ENCODE peak calls at places on chromosome 15, in seven cellular contexts. One of them, this sample, is unnamed. For H3K36me3, the result is how much of the 10 kb centered on the place peaks cover.

GRCh38 chr15:62067448-62068044 is 769 bp downstream of the C2CD4A start:
- ATAC-seq in heart left ventricle: peak
- ATAC-seq in heart right ventricle: peak
- ATAC-seq in GM12878: peak
- ATAC-seq in DND-41: no peak
- ATAC-seq in GM23338: peak
- ATAC-seq in body of pancreas: peak
- ATAC-seq in this sample: peak

GRCh38 chr15:88649286-88649733 is 10.5 kb downstream of the ISG20 start:
- ATAC-seq in heart left ventricle: peak
- ATAC-seq in heart right ventricle: peak
- ATAC-seq in GM12878: peak
- ATAC-seq in DND-41: no peak
- ATAC-seq in GM23338: no peak
- ATAC-seq in body of pancreas: no peak
- ATAC-seq in this sample: peak

GRCh38 chr15:64249842-64250575 is 87.2 kb upstream of the PPIB start:
- ATAC-seq in heart left ventricle: no peak
- ATAC-seq in heart right ventricle: no peak
- ATAC-seq in GM12878: no peak
- ATAC-seq in DND-41: no peak
- ATAC-seq in GM23338: no peak
- ATAC-seq in body of pancreas: no peak
- ATAC-seq in this sample: no peak

GRCh38 chr15:39365161-39365560 is 215.7 kb upstream of the THBS1 start:
- ATAC-seq in heart left ventricle: no peak
- ATAC-seq in heart right ventricle: no peak
- ATAC-seq in GM12878: no peak
- ATAC-seq in DND-41: no peak
- ATAC-seq in GM23338: no peak
- ATAC-seq in body of pancreas: no peak
- ATAC-seq in this sample: no peak

GRCh38 chr15:48366574-48367312 is 35.5 kb downstream of the DUT start:
- ATAC-seq in heart left ventricle: peak
- ATAC-seq in heart right ventricle: no peak
- ATAC-seq in GM12878: no peak
- ATAC-seq in DND-41: no peak
- ATAC-seq in GM23338: no peak
- ATAC-seq in body of pancreas: no peak
- ATAC-seq in this sample: no peak

GRCh38 chr15:43230640-43231115 is 9.9 kb upstream of the EPB42 start:
- ATAC-seq in heart left ventricle: no peak
- ATAC-seq in heart right ventricle: no peak
- ATAC-seq in GM12878: no peak
- ATAC-seq in DND-41: no peak
- ATAC-seq in GM23338: no peak
- ATAC-seq in body of pancreas: peak
- ATAC-seq in this sample: peak

GRCh38 chr15:83380682-83381081 is 66.5 kb upstream of the SH3GL3 start:
- ATAC-seq in heart left ventricle: peak
- ATAC-seq in heart right ventricle: peak
- ATAC-seq in GM12878: peak
- ATAC-seq in DND-41: no peak
- ATAC-seq in GM23338: no peak
- ATAC-seq in body of pancreas: peak
- ATAC-seq in this sample: no peak

GRCh38 chr15:75037685-75038084 is 14.3 kb downstream of the PPCDC start:
- ATAC-seq in heart left ventricle: no peak
- ATAC-seq in heart right ventricle: no peak
- ATAC-seq in GM12878: peak
- ATAC-seq in DND-41: no peak
- ATAC-seq in GM23338: no peak
- ATAC-seq in body of pancreas: no peak
- ATAC-seq in this sample: no peak

GRCh38 chr15:92891533-92892200 is 8.5 kb upstream of the CHD2 start:
- ATAC-seq in heart left ventricle: no peak
- ATAC-seq in heart right ventricle: no peak
- ATAC-seq in GM12878: peak
- ATAC-seq in DND-41: no peak
- ATAC-seq in GM23338: no peak
- ATAC-seq in body of pancreas: no peak
- ATAC-seq in this sample: no peak

DNA sequence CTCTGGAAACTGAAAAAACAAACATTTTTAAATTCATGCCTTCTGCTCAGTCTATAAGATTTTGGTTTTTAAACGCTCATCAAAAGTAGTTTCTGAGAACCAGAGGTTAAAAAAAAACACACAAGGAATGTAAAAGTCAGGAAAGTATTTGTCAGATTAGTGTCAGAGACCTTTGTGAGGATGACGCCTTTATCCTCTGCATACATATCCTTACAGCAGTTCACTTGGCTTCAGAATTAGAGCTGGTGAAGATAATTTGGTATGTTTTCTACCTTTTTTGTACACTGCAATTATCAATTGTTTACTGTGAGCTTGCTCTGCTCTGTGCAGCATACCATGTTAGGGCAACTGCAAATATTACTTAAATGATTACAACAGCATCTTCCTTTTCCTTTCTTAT is 8.3 kb downstream of the PRTG start:
- ATAC-seq in heart left ventricle: no peak
- ATAC-seq in heart right ventricle: no peak
- ATAC-seq in GM12878: no peak
- ATAC-seq in DND-41: no peak
- ATAC-seq in GM23338: no peak
- ATAC-seq in body of pancreas: no peak
- ATAC-seq in this sample: no peak
- H3K27ac ChIP-seq in heart left ventricle: no peak
- H3K27ac ChIP-seq in heart right ventricle: no peak
- H3K27ac ChIP-seq in GM12878: no peak
- H3K27ac ChIP-seq in DND-41: no peak
- H3K27ac ChIP-seq in GM23338: no peak
- H3K27ac ChIP-seq in body of pancreas: no peak
- H3K27ac ChIP-seq in this sample: no peak

GRCh38 chr15:34900748-34901147 is 68.8 kb downstream of the AQR start:
- ATAC-seq in heart left ventricle: peak
- ATAC-seq in heart right ventricle: peak
- ATAC-seq in GM12878: no peak
- ATAC-seq in DND-41: no peak
- ATAC-seq in GM23338: no peak
- ATAC-seq in body of pancreas: no peak
- ATAC-seq in this sample: peak

GRCh38 chr15:34904527-34904926 is 65.0 kb downstream of the AQR start:
- ATAC-seq in heart left ventricle: no peak
- ATAC-seq in heart right ventricle: no peak
- ATAC-seq in GM12878: no peak
- ATAC-seq in DND-41: no peak
- ATAC-seq in GM23338: no peak
- ATAC-seq in body of pancreas: no peak
- ATAC-seq in this sample: no peak

GRCh38 chr15:34905047-34905446 is 64.5 kb downstream of the AQR start:
- ATAC-seq in heart left ventricle: no peak
- ATAC-seq in heart right ventricle: no peak
- ATAC-seq in GM12878: no peak
- ATAC-seq in DND-41: no peak
- ATAC-seq in GM23338: no peak
- ATAC-seq in body of pancreas: no peak
- ATAC-seq in this sample: no peak
- H3K36me3 ChIP-seq in heart left ventricle: under half
- H3K36me3 ChIP-seq in heart right ventricle: under half
- H3K36me3 ChIP-seq in GM12878: under half
- H3K36me3 ChIP-seq in DND-41: half or more
- H3K36me3 ChIP-seq in GM23338: under half
- H3K36me3 ChIP-seq in body of pancreas: under half
- H3K36me3 ChIP-seq in this sample: under half

GRCh38 chr15:25427861-25428260 is 11.0 kb downstream of the UBE3A start:
- ATAC-seq in heart left ventricle: peak
- ATAC-seq in heart right ventricle: no peak
- ATAC-seq in GM12878: no peak
- ATAC-seq in DND-41: no peak
- ATAC-seq in GM23338: no peak
- ATAC-seq in body of pancreas: no peak
- ATAC-seq in this sample: no peak
- H3K27ac ChIP-seq in heart left ventricle: no peak
- H3K27ac ChIP-seq in heart right ventricle: no peak
- H3K27ac ChIP-seq in GM12878: no peak
- H3K27ac ChIP-seq in DND-41: no peak
- H3K27ac ChIP-seq in GM23338: no peak
- H3K27ac ChIP-seq in body of pancreas: no peak
- H3K27ac ChIP-seq in this sample: no peak

GRCh38 chr15:90911302-90911623 is 8.2 kb downstream of the MAN2A2 start:
- ATAC-seq in heart left ventricle: no peak
- ATAC-seq in heart right ventricle: no peak
- ATAC-seq in GM12878: no peak
- ATAC-seq in DND-41: no peak
- ATAC-seq in GM23338: no peak
- ATAC-seq in body of pancreas: no peak
- ATAC-seq in this sample: no peak
- H3K36me3 ChIP-seq in heart left ventricle: half or more
- H3K36me3 ChIP-seq in heart right ventricle: under half
- H3K36me3 ChIP-seq in GM12878: under half
- H3K36me3 ChIP-seq in DND-41: half or more
- H3K36me3 ChIP-seq in GM23338: under half
- H3K36me3 ChIP-seq in body of pancreas: half or more
- H3K36me3 ChIP-seq in this sample: under half

DNA sequence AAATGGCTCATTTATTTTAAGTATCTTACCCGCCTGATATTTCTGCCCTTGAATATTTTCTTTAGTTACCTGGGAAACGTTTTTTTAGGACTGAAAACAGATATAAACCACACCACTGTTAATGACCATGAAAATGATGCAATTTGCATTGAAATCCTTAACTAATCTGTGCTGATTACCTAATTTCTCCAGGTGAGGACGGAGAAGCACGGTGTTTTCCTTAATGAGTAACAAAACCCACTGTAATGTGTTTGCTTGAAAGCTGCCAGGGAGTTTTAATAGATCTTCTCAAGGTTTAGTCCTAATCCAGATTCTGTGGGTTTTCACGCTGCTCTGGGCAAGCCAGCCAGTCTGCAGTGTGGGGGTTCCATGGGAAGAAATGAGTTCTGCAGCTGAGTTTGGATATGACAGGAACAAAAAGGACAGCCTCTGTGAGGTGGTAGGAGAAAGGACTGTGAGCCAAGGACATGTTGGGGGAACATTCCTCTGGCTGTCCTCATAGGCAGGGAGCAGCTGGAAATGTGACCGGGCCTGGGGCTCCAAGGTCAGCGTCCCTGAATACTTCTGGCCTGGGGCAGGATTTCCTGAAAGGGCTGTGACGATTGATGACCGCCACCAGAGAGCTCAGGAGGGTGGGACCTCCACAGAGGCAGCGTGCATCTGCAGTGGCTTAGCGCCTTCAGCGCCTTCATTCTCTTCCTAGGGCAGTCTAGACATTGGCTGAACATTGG is 18.6 kb downstream of the THSD4 start:
- ATAC-seq in heart left ventricle: peak
- ATAC-seq in heart right ventricle: peak
- ATAC-seq in GM12878: no peak
- ATAC-seq in DND-41: no peak
- ATAC-seq in GM23338: no peak
- ATAC-seq in body of pancreas: peak
- ATAC-seq in this sample: no peak
- H3K27ac ChIP-seq in heart left ventricle: peak
- H3K27ac ChIP-seq in heart right ventricle: peak
- H3K27ac ChIP-seq in GM12878: no peak
- H3K27ac ChIP-seq in DND-41: no peak
- H3K27ac ChIP-seq in GM23338: no peak
- H3K27ac ChIP-seq in body of pancreas: peak
- H3K27ac ChIP-seq in this sample: no peak

GRCh38 chr15:84772031-84772430 is 23.6 kb downstream of the ZNF592 start:
- ATAC-seq in heart left ventricle: no peak
- ATAC-seq in heart right ventricle: no peak
- ATAC-seq in GM12878: no peak
- ATAC-seq in DND-41: no peak
- ATAC-seq in GM23338: no peak
- ATAC-seq in body of pancreas: no peak
- ATAC-seq in this sample: no peak
- H3K36me3 ChIP-seq in heart left ventricle: under half
- H3K36me3 ChIP-seq in heart right ventricle: under half
- H3K36me3 ChIP-seq in GM12878: under half
- H3K36me3 ChIP-seq in DND-41: under half
- H3K36me3 ChIP-seq in GM23338: under half
- H3K36me3 ChIP-seq in body of pancreas: under half
- H3K36me3 ChIP-seq in this sample: under half

GRCh38 chr15:79970921-79971434 is at the start of gene BCL2A1:
- ATAC-seq in heart left ventricle: peak
- ATAC-seq in heart right ventricle: peak
- ATAC-seq in GM12878: peak
- ATAC-seq in DND-41: no peak
- ATAC-seq in GM23338: no peak
- ATAC-seq in body of pancreas: no peak
- ATAC-seq in this sample: peak
- H3K27ac ChIP-seq in heart left ventricle: no peak
- H3K27ac ChIP-seq in heart right ventricle: no peak
- H3K27ac ChIP-seq in GM12878: peak
- H3K27ac ChIP-seq in DND-41: no peak
- H3K27ac ChIP-seq in GM23338: no peak
- H3K27ac ChIP-seq in body of pancreas: no peak
- H3K27ac ChIP-seq in this sample: no peak

GRCh38 chr15:22846073-22846472 is 7.6 kb downstream of the NIPA2 start:
- ATAC-seq in heart left ventricle: no peak
- ATAC-seq in heart right ventricle: no peak
- ATAC-seq in GM12878: no peak
- ATAC-seq in DND-41: no peak
- ATAC-seq in GM23338: no peak
- ATAC-seq in body of pancreas: no peak
- ATAC-seq in this sample: no peak
- H3K36me3 ChIP-seq in heart left ventricle: under half
- H3K36me3 ChIP-seq in heart right ventricle: under half
- H3K36me3 ChIP-seq in GM12878: under half
- H3K36me3 ChIP-seq in DND-41: half or more
- H3K36me3 ChIP-seq in GM23338: under half
- H3K36me3 ChIP-seq in body of pancreas: under half
- H3K36me3 ChIP-seq in this sample: under half

GRCh38 chr15:69000091-69000490 is 14.4 kb upstream of the NOX5 start:
- ATAC-seq in heart left ventricle: peak
- ATAC-seq in heart right ventricle: peak
- ATAC-seq in GM12878: no peak
- ATAC-seq in DND-41: no peak
- ATAC-seq in GM23338: no peak
- ATAC-seq in body of pancreas: no peak
- ATAC-seq in this sample: no peak
- H3K27ac ChIP-seq in heart left ventricle: no peak
- H3K27ac ChIP-seq in heart right ventricle: no peak
- H3K27ac ChIP-seq in GM12878: no peak
- H3K27ac ChIP-seq in DND-41: no peak
- H3K27ac ChIP-seq in GM23338: no peak
- H3K27ac ChIP-seq in body of pancreas: no peak
- H3K27ac ChIP-seq in this sample: no peak

DNA sequence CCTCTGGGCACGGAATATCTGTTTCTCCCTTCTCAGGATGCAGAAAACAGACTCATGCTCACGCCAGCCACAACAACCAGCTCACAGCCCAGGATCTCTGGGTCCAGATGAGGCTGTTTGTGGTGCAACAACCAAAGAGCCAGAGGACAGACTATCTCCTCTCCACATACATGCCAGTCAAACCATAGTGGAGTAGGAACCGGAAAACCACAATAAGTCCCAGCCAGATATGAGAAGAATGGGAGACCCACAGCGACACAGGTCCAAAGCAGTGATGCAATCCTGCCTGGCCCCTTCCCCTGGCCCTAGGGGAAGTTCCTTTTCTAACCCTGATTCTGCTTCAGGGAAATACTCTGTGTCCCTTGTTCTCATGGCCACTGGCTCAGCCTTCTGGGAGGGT is 27.6 kb downstream of the MEX3B start:
- ATAC-seq in heart left ventricle: no peak
- ATAC-seq in heart right ventricle: no peak
- ATAC-seq in GM12878: no peak
- ATAC-seq in DND-41: no peak
- ATAC-seq in GM23338: no peak
- ATAC-seq in body of pancreas: no peak
- ATAC-seq in this sample: no peak
- H3K36me3 ChIP-seq in heart left ventricle: under half
- H3K36me3 ChIP-seq in heart right ventricle: under half
- H3K36me3 ChIP-seq in GM12878: under half
- H3K36me3 ChIP-seq in DND-41: under half
- H3K36me3 ChIP-seq in GM23338: under half
- H3K36me3 ChIP-seq in body of pancreas: under half
- H3K36me3 ChIP-seq in this sample: under half

This sample was measured in gastroesophageal sphincter.